ENCODE peak calls at places on chromosomes 2 and 18, in four cellular contexts. One of them, this sample, is unnamed.

GRCh38 chr2:160583162-160583522 is 89.5 kb upstream of the RBMS1 start:
- DNase-seq in stimulated activated CD4-positive, alpha-beta T cell treated with anti-CD3 and anti-CD28 coated beads, Interleukin-1b, Interleukin-23, amount 100 ng/mL, for 1 hour: no peak
- DNase-seq in NCI-H2171: no peak
- DNase-seq in T follicular helper cell: no peak
- DNase-seq in this sample: peak; percentile 33

GRCh38 chr2:236658974-236659757 is 89.5 kb downstream of the ACKR3 start:
- DNase-seq in stimulated activated CD4-positive, alpha-beta T cell treated with anti-CD3 and anti-CD28 coated beads, Interleukin-1b, Interleukin-23, amount 100 ng/mL, for 1 hour: no peak
- DNase-seq in NCI-H2171: no peak
- DNase-seq in T follicular helper cell: no peak
- DNase-seq in this sample: no peak

GRCh38 chr2:97722227-97722626 is 8.9 kb downstream of the ZAP70 start:
- DNase-seq in T follicular helper cell: no peak
- DNase-seq in stimulated activated CD4-positive, alpha-beta T cell treated with anti-CD3 and anti-CD28 coated beads, Interleukin-1b, Interleukin-23, amount 100 ng/mL, for 1 hour: no peak
- DNase-seq in NCI-H2171: no peak
- DNase-seq in this sample: no peak

GRCh38 chr2:235600926-235601325 is 107.1 kb downstream of the AGAP1 start:
- DNase-seq in NCI-H2171: no peak
- DNase-seq in stimulated activated CD4-positive, alpha-beta T cell treated with anti-CD3 and anti-CD28 coated beads, Interleukin-1b, Interleukin-23, amount 100 ng/mL, for 1 hour: no peak
- DNase-seq in T follicular helper cell: no peak
- DNase-seq in this sample: no peak

GRCh38 chr2:105087273-105087672 is 49.4 kb downstream of the MRPS9 start:
- DNase-seq in T follicular helper cell: no peak
- DNase-seq in NCI-H2171: no peak
- DNase-seq in stimulated activated CD4-positive, alpha-beta T cell treated with anti-CD3 and anti-CD28 coated beads, Interleukin-1b, Interleukin-23, amount 100 ng/mL, for 1 hour: no peak
- DNase-seq in this sample: no peak

GRCh38 chr2:240507778-240508251 is 50.0 kb downstream of the ANKMY1 start:
- DNase-seq in stimulated activated CD4-positive, alpha-beta T cell treated with anti-CD3 and anti-CD28 coated beads, Interleukin-1b, Interleukin-23, amount 100 ng/mL, for 1 hour: no peak
- DNase-seq in NCI-H2171: no peak
- DNase-seq in T follicular helper cell: no peak
- DNase-seq in this sample: no peak

GRCh38 chr2:58660046-58660445 is 418.9 kb upstream of the FANCL start:
- DNase-seq in stimulated activated CD4-positive, alpha-beta T cell treated with anti-CD3 and anti-CD28 coated beads, Interleukin-1b, Interleukin-23, amount 100 ng/mL, for 1 hour: no peak
- DNase-seq in NCI-H2171: no peak
- DNase-seq in T follicular helper cell: no peak
- DNase-seq in this sample: no peak

GRCh38 chr2:236938126-236938525 is 147.6 kb upstream of the COPS8 start:
- DNase-seq in stimulated activated CD4-positive, alpha-beta T cell treated with anti-CD3 and anti-CD28 coated beads, Interleukin-1b, Interleukin-23, amount 100 ng/mL, for 1 hour: no peak
- DNase-seq in NCI-H2171: no peak
- DNase-seq in T follicular helper cell: no peak
- DNase-seq in this sample: no peak

GRCh38 chr2:26970928-26971627 is 641 bp downstream of the MAPRE3 start:
- DNase-seq in stimulated activated CD4-positive, alpha-beta T cell treated with anti-CD3 and anti-CD28 coated beads, Interleukin-1b, Interleukin-23, amount 100 ng/mL, for 1 hour: no peak
- DNase-seq in NCI-H2171: no peak
- DNase-seq in T follicular helper cell: no peak
- DNase-seq in this sample: no peak

GRCh38 chr2:227697013-227697412 is 20.8 kb downstream of the SLC19A3 start:
- DNase-seq in NCI-H2171: no peak
- DNase-seq in stimulated activated CD4-positive, alpha-beta T cell treated with anti-CD3 and anti-CD28 coated beads, Interleukin-1b, Interleukin-23, amount 100 ng/mL, for 1 hour: no peak
- DNase-seq in T follicular helper cell: no peak
- DNase-seq in this sample: no peak

GRCh38 chr2:235414422-235414821 is 79.4 kb upstream of the AGAP1 start:
- DNase-seq in NCI-H2171: no peak
- DNase-seq in T follicular helper cell: no peak
- DNase-seq in stimulated activated CD4-positive, alpha-beta T cell treated with anti-CD3 and anti-CD28 coated beads, Interleukin-1b, Interleukin-23, amount 100 ng/mL, for 1 hour: no peak
- DNase-seq in this sample: peak; percentile 19

GRCh38 chr2:201447116-201447515 is 4.1 kb downstream of the TRAK2 start:
- DNase-seq in NCI-H2171: no peak
- DNase-seq in stimulated activated CD4-positive, alpha-beta T cell treated with anti-CD3 and anti-CD28 coated beads, Interleukin-1b, Interleukin-23, amount 100 ng/mL, for 1 hour: no peak
- DNase-seq in T follicular helper cell: no peak
- DNase-seq in this sample: no peak

GRCh38 chr2:201220102-201220570 is 37.2 kb downstream of the CASP10 start:
- DNase-seq in stimulated activated CD4-positive, alpha-beta T cell treated with anti-CD3 and anti-CD28 coated beads, Interleukin-1b, Interleukin-23, amount 100 ng/mL, for 1 hour: no peak
- DNase-seq in T follicular helper cell: no peak
- DNase-seq in NCI-H2171: no peak
- DNase-seq in this sample: no peak

GRCh38 chr18:49690307-49690706 is 123.0 kb downstream of the ACAA2 start:
- DNase-seq in stimulated activated CD4-positive, alpha-beta T cell treated with anti-CD3 and anti-CD28 coated beads, Interleukin-1b, Interleukin-23, amount 100 ng/mL, for 1 hour: no peak
- DNase-seq in T follicular helper cell: no peak
- DNase-seq in NCI-H2171: no peak
- DNase-seq in this sample: peak; percentile 91

GRCh38 chr2:216103213-216103612 is 5.9 kb upstream of the XRCC5 start:
- DNase-seq in stimulated activated CD4-positive, alpha-beta T cell treated with anti-CD3 and anti-CD28 coated beads, Interleukin-1b, Interleukin-23, amount 100 ng/mL, for 1 hour: no peak
- DNase-seq in NCI-H2171: no peak
- DNase-seq in T follicular helper cell: no peak
- DNase-seq in this sample: no peak

GRCh38 chr2:149055751-149056150 is 17.3 kb downstream of the LYPD6B start:
- DNase-seq in stimulated activated CD4-positive, alpha-beta T cell treated with anti-CD3 and anti-CD28 coated beads, Interleukin-1b, Interleukin-23, amount 100 ng/mL, for 1 hour: no peak
- DNase-seq in NCI-H2171: no peak
- DNase-seq in T follicular helper cell: no peak
- DNase-seq in this sample: peak; percentile 39

GRCh38 chr18:79428287-79428686 is 32.6 kb downstream of the NFATC1 start:
- DNase-seq in stimulated activated CD4-positive, alpha-beta T cell treated with anti-CD3 and anti-CD28 coated beads, Interleukin-1b, Interleukin-23, amount 100 ng/mL, for 1 hour: no peak
- DNase-seq in NCI-H2171: no peak
- DNase-seq in T follicular helper cell: no peak
- DNase-seq in this sample: no peak

GRCh38 chr2:176106636-176107539 is at the start of gene HOXD11:
- DNase-seq in T follicular helper cell: no peak
- DNase-seq in NCI-H2171: peak; percentile 34
- DNase-seq in stimulated activated CD4-positive, alpha-beta T cell treated with anti-CD3 and anti-CD28 coated beads, Interleukin-1b, Interleukin-23, amount 100 ng/mL, for 1 hour: no peak
- DNase-seq in this sample: no peak

GRCh38 chr2:204645018-204645775 is 99.9 kb downstream of the PARD3B start:
- DNase-seq in stimulated activated CD4-positive, alpha-beta T cell treated with anti-CD3 and anti-CD28 coated beads, Interleukin-1b, Interleukin-23, amount 100 ng/mL, for 1 hour: no peak
- DNase-seq in NCI-H2171: no peak
- DNase-seq in T follicular helper cell: no peak
- DNase-seq in this sample: no peak

GRCh38 chr2:25707927-25708326 is 34.5 kb upstream of the DTNB start:
- DNase-seq in NCI-H2171: no peak
- DNase-seq in stimulated activated CD4-positive, alpha-beta T cell treated with anti-CD3 and anti-CD28 coated beads, Interleukin-1b, Interleukin-23, amount 100 ng/mL, for 1 hour: no peak
- DNase-seq in T follicular helper cell: no peak
- DNase-seq in this sample: no peak

GRCh38 chr2:241842067-241842415 is 16.7 kb downstream of the PDCD1 start:
- DNase-seq in T follicular helper cell: no peak
- DNase-seq in NCI-H2171: no peak
- DNase-seq in stimulated activated CD4-positive, alpha-beta T cell treated with anti-CD3 and anti-CD28 coated beads, Interleukin-1b, Interleukin-23, amount 100 ng/mL, for 1 hour: no peak
- DNase-seq in this sample: no peak

GRCh38 chr2:26847663-26848335 is at the start of gene DPYSL5:
- DNase-seq in NCI-H2171: peak; percentile 95
- DNase-seq in T follicular helper cell: no peak
- DNase-seq in stimulated activated CD4-positive, alpha-beta T cell treated with anti-CD3 and anti-CD28 coated beads, Interleukin-1b, Interleukin-23, amount 100 ng/mL, for 1 hour: no peak
- DNase-seq in this sample: no peak

GRCh38 chr2:219358170-219359075 is 25.9 kb upstream of the RESP18 start:
- DNase-seq in NCI-H2171: no peak
- DNase-seq in T follicular helper cell: no peak
- DNase-seq in stimulated activated CD4-positive, alpha-beta T cell treated with anti-CD3 and anti-CD28 coated beads, Interleukin-1b, Interleukin-23, amount 100 ng/mL, for 1 hour: no peak
- DNase-seq in this sample: peak; percentile 11

GRCh38 chr2:27943138-27943537 is 52.6 kb downstream of the BABAM2 start:
- DNase-seq in stimulated activated CD4-positive, alpha-beta T cell treated with anti-CD3 and anti-CD28 coated beads, Interleukin-1b, Interleukin-23, amount 100 ng/mL, for 1 hour: no peak
- DNase-seq in T follicular helper cell: no peak
- DNase-seq in NCI-H2171: no peak
- DNase-seq in this sample: no peak